ENCODE peak calls at places on chromosomes 13 and 19, in five cellular contexts. O is esophagus squamous epithelium, S is Calu3, C is fibroblast of mammary gland, V is tibial nerve. K is an unnamed sample.

GRCh38 chr13:33411312-33411711 is 125.8 kb upstream of the STARD13 start:
- DNase-seq in O (no peak), C (no peak), S (no peak), V (no peak), K (no peak)

GRCh38 chr19:10612515-10613119 is 12.7 kb upstream of the SLC44A2 start:
- DNase-seq in O (no peak), S (peak), C (no peak), V (peak), K (no peak)

GRCh38 chr19:45340232-45340898 is at the start of gene KLC3:
- DNase-seq in V (no peak), S (peak), C (no peak), O (no peak), K (no peak)

GRCh38 chr13:73842621-73843020 is 291.6 kb downstream of the KLF12 start:
- DNase-seq in C (no peak), O (no peak), V (no peak), S (no peak), K (no peak)

GRCh38 chr13:61727714-61728275 is 312.1 kb upstream of the PCDH20 start:
- DNase-seq in O (no peak), S (no peak), C (peak), V (no peak), K (no peak)

GRCh38 chr19:2419754-2420153 is 7.6 kb downstream of the TIMM13 start:
- DNase-seq in O (no peak), C (no peak), V (no peak), S (no peak), K (no peak)

GRCh38 chr19:57642396-57643046 is 9.6 kb downstream of the ZNF211 start:
- DNase-seq in V (no peak), C (no peak), S (no peak), O (no peak), K (no peak)

GRCh38 chr13:21696865-21697448 is 26.1 kb downstream of the FGF9 start:
- DNase-seq in V (no peak), O (no peak), S (no peak), C (no peak), K (no peak)

GRCh38 chr19:48348039-48348438 is 15.7 kb downstream of the TMEM143 start:
- DNase-seq in S (no peak), C (peak), V (no peak), O (no peak), K (no peak)

GRCh38 chr13:67878376-67878775 is 648.2 kb upstream of the PCDH9 start:
- DNase-seq in S (no peak), O (no peak), V (no peak), C (no peak), K (no peak)

GRCh38 chr13:82412749-82413148 is 1469.5 kb downstream of the SLITRK1 start:
- DNase-seq in O (no peak), V (no peak), S (no peak), C (no peak), K (no peak)

GRCh38 chr19:38149597-38149996 is 74.4 kb downstream of the DPF1 start:
- DNase-seq in S (no peak), V (no peak), O (no peak), C (peak), K (no peak)

GRCh38 chr19:38151242-38151641 is 72.8 kb downstream of the DPF1 start:
- DNase-seq in S (no peak), O (no peak), V (no peak), C (no peak), K (no peak)

GRCh38 chr19:38148337-38148736 is 75.7 kb downstream of the DPF1 start:
- DNase-seq in S (no peak), V (no peak), O (no peak), C (no peak), K (no peak)

GRCh38 chr19:38155453-38155852 is 68.6 kb downstream of the DPF1 start:
- DNase-seq in V (no peak), S (no peak), O (no peak), C (peak), K (no peak)

GRCh38 chr19:38152461-38153379 is 71.3 kb downstream of the DPF1 start:
- DNase-seq in O (no peak), S (no peak), V (no peak), C (no peak), K (no peak)
- TF ChIP-seq CTCF in O (no peak), S (no peak), V (no peak), C (no peak), K (no peak)

GRCh38 chr13:44026194-44026593 is 146.5 kb downstream of the LACC1 start:
- DNase-seq in S (no peak), V (no peak), O (no peak), C (no peak), K (no peak)

GRCh38 chr13:44035400-44035799 is 155.7 kb downstream of the LACC1 start:
- DNase-seq in S (no peak), V (no peak), O (no peak), C (no peak), K (no peak)

GRCh38 chr13:44032801-44033200 is 153.1 kb downstream of the LACC1 start:
- DNase-seq in V (no peak), S (no peak), C (no peak), O (no peak), K (no peak)

GRCh38 chr13:44030615-44031014 is 150.9 kb downstream of the LACC1 start:
- DNase-seq in C (no peak), V (no peak), S (no peak), O (no peak), K (no peak)

DNA sequence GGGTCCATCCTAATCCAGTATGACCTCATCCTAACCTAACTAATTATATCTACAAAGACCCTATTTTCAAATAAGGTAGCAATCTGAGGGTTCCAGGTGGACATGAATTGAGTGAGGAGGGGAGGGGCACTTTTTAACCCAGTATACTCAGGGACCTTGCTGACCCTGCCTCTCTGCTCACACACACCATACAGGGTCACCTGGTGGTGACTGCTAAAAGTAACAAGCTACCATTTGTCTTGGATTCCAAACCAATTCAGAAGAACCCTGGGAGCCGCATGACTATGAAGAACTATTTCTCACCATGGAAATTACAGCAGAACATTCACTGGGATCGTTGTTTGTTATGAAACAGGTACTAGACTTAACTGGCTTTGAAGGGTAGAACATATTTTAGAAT is 151.9 kb downstream of the LACC1 start:
- DNase-seq in O (no peak), V (no peak), C (no peak), S (no peak), K (no peak)
- TF ChIP-seq CTCF in O (no peak), V (no peak), C (no peak), S (no peak), K (no peak)

GRCh38 chr19:33219261-33219812 is 6.3 kb downstream of the SLC7A10 start:
- DNase-seq in V (no peak), C (no peak), O (no peak), S (peak), K (no peak)
- TF ChIP-seq CTCF in V (peak), C (peak), O (no peak), S (peak), K (no peak)

GRCh38 chr19:50022823-50023222 is 2.3 kb downstream of the VRK3 start:
- DNase-seq in S (no peak), V (no peak), O (no peak), C (no peak), K (no peak)

GRCh38 chr19:50025794-50026549 is at the start of gene ZNF473:
- DNase-seq in S (peak), V (peak), C (peak), O (peak), K (peak)

GRCh38 chr19:50026550-50026906 is 723 bp downstream of the ZNF473 start:
- DNase-seq in S (no peak), O (no peak), C (no peak), V (no peak), K (no peak)

GRCh38 chr19:50024719-50025021 is 502 bp downstream of the VRK3 start:
- DNase-seq in V (no peak), C (no peak), O (no peak), S (no peak), K (no peak)

GRCh38 chr19:50025022-50025793 is at the start of gene VRK3:
- DNase-seq in S (peak), V (peak), C (peak), O (peak), K (peak)
- TF ChIP-seq CTCF in S (no peak), V (peak), C (no peak), O (no peak), K (no peak)

DNA sequence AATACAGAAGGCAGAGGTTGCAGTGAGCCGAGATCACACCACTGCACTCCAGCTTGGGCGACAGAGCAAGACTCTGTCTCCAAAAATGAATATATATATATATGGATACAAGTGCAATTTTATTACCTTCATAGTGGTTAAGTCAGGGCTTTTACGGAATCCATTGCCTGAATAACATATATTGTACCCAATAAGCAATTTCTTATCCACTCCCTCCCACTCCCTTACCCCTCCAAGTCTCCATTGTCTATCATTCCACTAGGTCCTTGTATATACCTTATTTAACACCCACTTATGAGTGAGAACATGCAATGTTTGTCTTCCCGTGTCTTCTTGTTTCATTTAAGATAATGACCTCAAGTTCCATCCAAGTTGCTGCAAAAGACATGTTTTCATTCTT is 48.3 kb upstream of the AKAP11 start:
- DNase-seq in O (no peak), V (no peak), C (no peak), S (no peak), K (no peak)
- TF ChIP-seq CTCF in O (no peak), V (no peak), C (no peak), S (no peak), K (no peak)